ENCODE peak calls at places on chromosomes 13 and 19, in seven cellular contexts. F is lung; M is pancreas; Y is breast epithelium; O is CD8-positive, alpha-beta T cell; Q is Peyer's patch; V is body of pancreas. C is an unnamed sample.

GRCh38 chr19:42443944-42444398 is 1.2 kb upstream of the CXCL17 start:
- DNase-seq in F (no peak), M (no peak), Y (no peak), O (no peak), Q (no peak), V (peak; percentile 63), C (no peak)

GRCh38 chr13:109665781-109666249 is 120.6 kb downstream of the IRS2 start:
- DNase-seq in F (no peak), M (no peak), Y (no peak), O (no peak), Q (no peak), V (no peak), C (no peak)

GRCh38 chr19:16035601-16036297 is 40.5 kb upstream of the TPM4 start:
- DNase-seq in F (no peak), M (no peak), Y (peak; percentile 48), O (no peak), Q (no peak), V (no peak), C (no peak)

GRCh38 chr13:102399791-102400618 is 1.8 kb downstream of the FGF14 start:
- DNase-seq in F (no peak), M (peak; percentile 23), Y (no peak), O (peak; percentile 21), Q (no peak), V (peak; percentile 49), C (peak; percentile 33)

GRCh38 chr19:18173572-18174294 is at the start of gene IFI30:
- DNase-seq in F (peak; percentile 89), M (peak; percentile 93), Y (peak; percentile 74), O (peak; percentile 60), Q (peak; percentile 93), V (peak; percentile 95), C (peak; percentile 56)

GRCh38 chr19:14561832-14562351 is 10.0 kb downstream of the NDUFB7 start:
- DNase-seq in F (no peak), M (no peak), Y (no peak), O (no peak), Q (no peak), V (peak; percentile 70), C (no peak)

GRCh38 chr13:78192721-78193120 is 274.1 kb upstream of the EDNRB start:
- DNase-seq in F (no peak), M (no peak), Y (no peak), O (no peak), Q (no peak), V (no peak), C (no peak)

GRCh38 chr13:32334676-32335075 is 19.4 kb downstream of the BRCA2 start:
- DNase-seq in F (no peak), M (no peak), Y (no peak), O (no peak), Q (no peak), V (no peak), C (no peak)

GRCh38 chr19:572891-573825 is 762 bp downstream of the BSG start:
- DNase-seq in F (peak; percentile 52), M (peak; percentile 64), Y (no peak), O (no peak), Q (no peak), V (peak; percentile 63), C (no peak)

GRCh38 chr13:46171739-46172138 is 10.2 kb downstream of the LCP1 start:
- DNase-seq in F (no peak), M (no peak), Y (no peak), O (no peak), Q (no peak), V (no peak), C (no peak)

GRCh38 chr13:113245858-113246791 is 36.7 kb downstream of the CUL4A start:
- DNase-seq in F (peak; percentile 50), M (no peak), Y (no peak), O (no peak), Q (no peak), V (no peak), C (no peak)

GRCh38 chr13:38624822-38625221 is 62.1 kb upstream of the FREM2 start:
- DNase-seq in F (no peak), M (no peak), Y (no peak), O (no peak), Q (no peak), V (peak; percentile 21), C (no peak)
- H3K27ac ChIP-seq in F (no peak overlapping the region), M (no peak overlapping the region), Y (no peak overlapping the region), O (no peak overlapping the region), Q (no peak overlapping the region), V (no peak overlapping the region), C (no peak overlapping the region)

GRCh38 chr19:51799998-51800848 is 5.3 kb downstream of the FPR3 start:
- DNase-seq in F (peak; percentile 52), M (no peak), Y (no peak), O (no peak), Q (no peak), V (peak; percentile 29), C (no peak)

GRCh38 chr19:51803529-51803928 is 8.6 kb downstream of the FPR3 start:
- DNase-seq in F (no peak), M (no peak), Y (no peak), O (no peak), Q (no peak), V (no peak), C (no peak)

GRCh38 chr19:51803965-51804364 is 9.0 kb downstream of the FPR3 start:
- DNase-seq in F (no peak), M (no peak), Y (no peak), O (no peak), Q (no peak), V (no peak), C (no peak)

GRCh38 chr19:51800849-51801244 is 5.9 kb downstream of the FPR3 start:
- DNase-seq in F (no peak), M (no peak), Y (no peak), O (no peak), Q (no peak), V (no peak), C (no peak)

GRCh38 chr19:51802775-51803174 is 7.8 kb downstream of the FPR3 start:
- DNase-seq in F (no peak), M (no peak), Y (no peak), O (no peak), Q (no peak), V (no peak), C (no peak)
- TF ChIP-seq CTCF in F (no peak), M (no peak), Y (no peak), O (no peak), Q (no peak), V (no peak), C (no peak)

DNA sequence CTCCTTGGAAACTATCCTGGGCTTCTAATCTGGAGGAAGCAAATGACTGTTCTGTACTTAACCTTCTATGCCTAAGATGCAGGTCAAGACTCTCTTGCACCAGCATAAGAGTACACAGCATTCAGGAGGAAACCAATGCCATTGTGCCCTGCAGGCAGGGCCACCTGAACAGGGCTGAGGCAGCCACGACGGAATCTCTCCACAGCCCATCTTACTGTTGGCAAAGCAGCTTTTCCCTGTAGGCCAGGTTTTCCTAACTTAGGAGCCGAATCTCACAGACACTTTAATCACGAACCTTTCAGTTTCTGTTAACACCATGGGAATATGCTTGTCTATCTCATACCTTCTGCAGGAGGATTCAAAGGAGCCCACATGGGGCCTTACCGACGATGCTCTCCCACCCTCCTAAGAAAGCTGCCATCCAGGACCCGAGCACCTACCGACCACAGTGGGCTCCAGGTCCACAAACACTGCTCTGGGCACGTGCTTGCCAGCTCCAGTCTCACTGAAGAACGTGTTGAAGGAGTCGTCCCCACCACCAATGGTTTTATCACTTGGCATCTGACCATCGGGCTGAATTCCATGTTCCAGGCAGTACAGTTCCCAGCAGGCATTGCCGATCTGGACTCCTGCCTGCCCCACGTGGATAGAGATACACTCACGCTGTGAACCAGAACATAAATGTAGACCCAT is 2.6 kb downstream of the TUBA3C start:
- DNase-seq in F (no peak), M (peak; percentile 42), Y (no peak), O (no peak), Q (no peak), V (peak; percentile 63), C (no peak)
- H3K9me3 ChIP-seq in F (no peaks in the 10 kb centered on the region), M (no peaks in the 10 kb centered on the region), Y (no peaks in the 10 kb centered on the region), O (no peaks in the 10 kb centered on the region), Q (no peaks in the 10 kb centered on the region), V (no peaks in the 10 kb centered on the region), C (no peaks in the 10 kb centered on the region)

GRCh38 chr19:41407271-41407670 is 9.7 kb downstream of the BCKDHA start:
- DNase-seq in F (no peak), M (no peak), Y (no peak), O (no peak), Q (no peak), V (no peak), C (no peak)
- H3K27ac ChIP-seq in F (peak overlapping the region; percentile 11), M (no peak overlapping the region), Y (no peak overlapping the region), O (no peak overlapping the region), Q (no peak overlapping the region), V (peak overlapping the region; percentile 40), C (no peak overlapping the region)